ENCODE peak calls at places on chromosomes 2 and 18, in seven cellular contexts. Q is BE2C, D is IMR-90, K is psoas muscle, P is upper lobe of right lung, T is GM23248, V is endodermal cell. N is an unnamed sample.
A peak's percentile ranks its signal among the peaks of the same experiment; 100 is the strongest.

GRCh38 chr18:65768379-65768778 is 17.6 kb downstream of the CDH7 start:
- DNase-seq in Q (peak; percentile 27), D (no peak), K (no peak), P (no peak), T (no peak), V (no peak), N (no peak)

GRCh38 chr2:169690958-169691357 is 3.2 kb downstream of the CFAP210 start:
- DNase-seq in Q (no peak), D (no peak), K (no peak), P (no peak), T (no peak), V (no peak), N (no peak)

GRCh38 chr2:27152796-27153464 is 4.1 kb downstream of the TCF23 start:
- DNase-seq in Q (no peak), D (peak; percentile 48), K (no peak), P (no peak), T (peak; percentile 83), V (no peak), N (peak; percentile 3)

GRCh38 chr2:207166349-207167128 is 791 bp upstream of the KLF7 start:
- DNase-seq in Q (peak; percentile 90), D (peak; percentile 81), K (peak; percentile 89), P (peak; percentile 88), T (peak; percentile 91), V (peak; percentile 93), N (peak; percentile 86)

GRCh38 chr2:99337931-99338580 is 867 bp downstream of the EIF5B start:
- DNase-seq in Q (no peak), D (peak; percentile 12), K (no peak), P (no peak), T (peak; percentile 45), V (no peak), N (peak; percentile 60)

GRCh38 chr2:235098273-235098672 is 146.5 kb downstream of the SH3BP4 start:
- DNase-seq in Q (no peak), D (no peak), K (no peak), P (no peak), T (no peak), V (no peak), N (no peak)

GRCh38 chr2:210660-211059 is 53.2 kb downstream of the SH3YL1 start:
- DNase-seq in Q (no peak), D (peak; percentile 5), K (no peak), P (no peak), T (peak; percentile 3), V (no peak), N (no peak)

GRCh38 chr2:136985044-136985443 is 219.7 kb downstream of the THSD7B start:
- DNase-seq in Q (no peak), D (no peak), K (no peak), P (no peak), T (peak; percentile 8), V (peak; percentile 56), N (no peak)

GRCh38 chr18:9366126-9366714 is 31.6 kb downstream of the TWSG1 start:
- DNase-seq in Q (no peak), D (peak; percentile 40), K (no peak), P (no peak), T (peak; percentile 60), V (peak; percentile 87), N (peak; percentile 31)

GRCh38 chr2:63050186-63050915 is at the start of gene OTX1:
- DNase-seq in Q (no peak), D (peak; percentile 21), K (peak; percentile 67), P (peak; percentile 83), T (peak; percentile 61), V (peak; percentile 93), N (peak; percentile 66)

GRCh38 chr18:6682437-6683111 is 46.9 kb upstream of the ARHGAP28 start:
- DNase-seq in Q (no peak), D (peak; percentile 4), K (no peak), P (no peak), T (no peak), V (no peak), N (no peak)

GRCh38 chr2:177909962-177910361 is 162.6 kb downstream of the PDE11A start:
- DNase-seq in Q (no peak), D (peak; percentile 32), K (no peak), P (no peak), T (no peak), V (no peak), N (peak; percentile 4)

GRCh38 chr2:134466141-134466540 is 212.3 kb downstream of the MGAT5 start:
- DNase-seq in Q (no peak), D (no peak), K (no peak), P (no peak), T (peak; percentile 6), V (peak; percentile 80), N (no peak)

GRCh38 chr2:25332571-25332970 is 9.2 kb downstream of the DNMT3A start:
- DNase-seq in Q (no peak), D (no peak), K (peak; percentile 56), P (no peak), T (no peak), V (no peak), N (no peak)

GRCh38 chr2:208984376-208985100 is 439.3 kb upstream of the MAP2 start:
- DNase-seq in Q (no peak), D (no peak), K (no peak), P (no peak), T (peak; percentile 42), V (no peak), N (peak; percentile 3)

GRCh38 chr2:117794668-117795067 is 19.8 kb upstream of the DDX18 start:
- DNase-seq in Q (no peak), D (peak; percentile 27), K (no peak), P (no peak), T (peak; percentile 80), V (no peak), N (no peak)

GRCh38 chr2:206989306-206989705 is 50.0 kb downstream of the CPO start:
- DNase-seq in Q (peak; percentile 57), D (no peak), K (peak; percentile 54), P (peak; percentile 70), T (peak; percentile 37), V (peak; percentile 83), N (peak; percentile 45)

GRCh38 chr18:48602759-48603390 is 64.0 kb downstream of the CTIF start:
- DNase-seq in Q (no peak), D (no peak), K (no peak), P (no peak), T (no peak), V (no peak), N (no peak)

GRCh38 chr2:165905269-165905668 is 48.3 kb downstream of the TTC21B start:
- DNase-seq in Q (no peak), D (no peak), K (no peak), P (no peak), T (no peak), V (no peak), N (no peak)

DNA sequence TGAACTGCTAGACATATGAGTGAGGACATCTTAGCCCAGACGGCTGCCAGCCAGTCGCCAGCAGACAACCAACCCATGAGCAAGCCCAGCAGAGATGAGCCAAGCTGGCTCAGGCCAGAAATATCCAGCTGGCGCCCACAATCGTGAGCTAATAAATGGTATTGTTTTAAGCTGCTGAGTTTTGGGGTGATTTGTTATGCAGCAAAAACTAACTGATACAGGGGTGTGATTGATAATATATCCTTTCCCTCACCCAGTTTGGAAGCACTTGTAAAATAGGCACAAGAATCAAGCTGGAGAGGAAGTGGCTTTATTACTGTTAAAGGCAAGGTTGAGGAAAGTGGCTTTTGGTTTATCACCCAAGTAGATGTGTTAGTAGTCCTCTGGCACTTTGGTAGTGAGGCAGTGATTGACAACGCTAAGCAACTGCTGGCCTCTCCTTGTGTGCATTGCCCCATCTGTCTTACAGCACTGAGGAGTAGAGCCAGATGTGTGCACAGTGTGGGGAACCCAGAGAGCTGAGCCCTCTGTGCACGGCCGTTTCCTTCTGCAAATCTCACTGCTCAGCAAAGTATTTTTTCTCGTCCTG is 110.1 kb downstream of the MYO1B start:
- DNase-seq in Q (no peak), D (no peak), K (no peak), P (no peak), T (no peak), V (no peak), N (no peak)
- H3K36me3 ChIP-seq in Q (peaks cover 46% of the 10 kb centered on the region), D (peaks cover 23% of the 10 kb centered on the region), K (no peaks in the 10 kb centered on the region), P (peaks cover 4% of the 10 kb centered on the region), T (peaks cover 31% of the 10 kb centered on the region), V (peaks cover 83% of the 10 kb centered on the region), N (peaks cover 25% of the 10 kb centered on the region)

GRCh38 chr18:78900938-78901909 is 78.4 kb upstream of the SALL3 start:
- DNase-seq in Q (no peak), D (no peak), K (no peak), P (no peak), T (no peak), V (peak; percentile 38), N (no peak)
- H3K9me3 ChIP-seq in Q (no peaks in the 10 kb centered on the region), D (peaks cover 57% of the 10 kb centered on the region), K (no peaks in the 10 kb centered on the region), P (no peaks in the 10 kb centered on the region), T (no peaks in the 10 kb centered on the region), V (no peaks in the 10 kb centered on the region), N (peaks cover 21% of the 10 kb centered on the region)

GRCh38 chr18:77013777-77014525 is 118.6 kb downstream of the MBP start:
- DNase-seq in Q (no peak), D (no peak), K (peak; percentile 78), P (no peak), T (no peak), V (no peak), N (no peak)

GRCh38 chr18:77015176-77015575 is 117.4 kb downstream of the MBP start:
- DNase-seq in Q (no peak), D (no peak), K (no peak), P (no peak), T (no peak), V (no peak), N (no peak)

GRCh38 chr18:77012120-77012519 is 120.5 kb downstream of the MBP start:
- DNase-seq in Q (no peak), D (no peak), K (no peak), P (no peak), T (no peak), V (no peak), N (no peak)

GRCh38 chr18:77014538-77014937 is 118.0 kb downstream of the MBP start:
- DNase-seq in Q (no peak), D (no peak), K (peak; percentile 83), P (no peak), T (no peak), V (no peak), N (no peak)

GRCh38 chr18:77012751-77013550 is 119.6 kb downstream of the MBP start:
- DNase-seq in Q (no peak), D (no peak), K (no peak), P (no peak), T (no peak), V (no peak), N (no peak)
- H3K36me3 ChIP-seq in Q (no peaks in the 10 kb centered on the region), D (peaks cover 3% of the 10 kb centered on the region), K (peaks cover 9% of the 10 kb centered on the region), P (peaks cover 16% of the 10 kb centered on the region), T (no peaks in the 10 kb centered on the region), V (no peaks in the 10 kb centered on the region), N (peaks cover 5% of the 10 kb centered on the region)

DNA sequence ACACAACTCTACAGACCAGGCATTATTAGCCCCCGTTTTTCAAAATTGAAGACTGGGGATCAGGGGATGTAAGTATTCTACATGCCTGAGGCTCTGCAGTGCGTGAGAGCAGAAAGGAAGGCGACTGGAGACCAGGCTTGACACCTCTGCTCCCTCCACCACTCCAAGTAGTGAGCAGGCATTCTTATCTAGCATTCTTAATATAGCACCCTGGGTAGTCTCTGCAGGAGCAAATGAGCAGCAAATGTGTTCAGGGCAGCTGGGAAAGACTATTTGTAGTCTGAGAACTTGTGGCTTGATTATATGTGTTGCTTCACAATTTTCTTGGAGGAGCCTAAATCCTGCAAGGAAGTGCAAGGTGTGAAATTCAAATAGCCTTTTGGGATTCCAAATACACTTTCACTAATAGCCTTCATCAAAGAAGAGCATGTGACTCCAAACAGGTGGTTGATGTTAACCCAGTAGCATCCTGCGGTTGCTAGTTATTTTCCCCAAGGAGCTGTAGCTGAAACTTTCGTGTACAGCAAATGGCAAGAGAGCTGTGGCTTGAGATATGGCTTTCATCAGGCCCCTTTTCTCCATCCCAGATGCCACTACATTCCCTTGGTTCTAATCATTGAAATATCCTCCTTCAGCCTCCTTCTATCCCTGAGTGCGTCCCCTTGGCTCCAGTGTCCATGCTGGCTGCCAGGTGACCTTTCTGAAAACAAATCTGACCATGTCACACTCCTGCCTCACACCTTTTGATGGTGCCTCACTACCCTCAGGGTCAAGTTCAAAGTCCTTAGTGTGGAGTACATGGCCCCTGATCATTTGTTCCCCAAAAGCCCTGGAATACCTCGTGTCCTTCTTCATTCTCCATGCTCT is 143.4 kb downstream of the DDX1 start:
- DNase-seq in Q (no peak), D (no peak), K (no peak), P (no peak), T (no peak), V (peak; percentile 91), N (no peak)
- H3K9me3 ChIP-seq in Q (no peaks in the 10 kb centered on the region), D (no peaks in the 10 kb centered on the region), K (no peaks in the 10 kb centered on the region), P (no peaks in the 10 kb centered on the region), T (no peaks in the 10 kb centered on the region), V (peaks cover 4% of the 10 kb centered on the region), N (peaks cover 11% of the 10 kb centered on the region)